ENCODE peak calls at places on chromosomes 3 and 15, in five cellular contexts. L, E, Y, P and H are unnamed samples.

GRCh38 chr15:49742381-49742780 is 121.5 kb downstream of the DTWD1 start:
- DNase-seq in Y (no peak), P (no peak), L (peak; percentile 13), E (no peak), H (no peak)

GRCh38 chr3:138569090-138569489 is 25.0 kb downstream of the CEP70 start:
- DNase-seq in P (no peak), Y (no peak), L (no peak), E (no peak), H (peak; percentile 30)

GRCh38 chr3:144363856-144364255 is 392.2 kb downstream of the DIPK2A start:
- DNase-seq in Y (no peak), L (no peak), P (no peak), E (no peak), H (no peak)

GRCh38 chr15:51982013-51982769 is 10.6 kb upstream of the LEO1 start:
- DNase-seq in L (peak; percentile 24), E (peak; percentile 64), P (no peak), Y (peak; percentile 88), H (peak; percentile 77)

GRCh38 chr3:123158330-123158729 is 43.4 kb upstream of the SEC22A start:
- DNase-seq in E (no peak), L (no peak), P (no peak), Y (no peak), H (no peak)

GRCh38 chr3:15099364-15100098 is 583 bp upstream of the RBSN start:
- DNase-seq in L (no peak), E (no peak), P (no peak), Y (peak; percentile 16), H (no peak)

GRCh38 chr3:24683511-24684384 is 189.1 kb upstream of the THRB start:
- DNase-seq in L (no peak), E (no peak), Y (no peak), P (peak; percentile 15), H (peak; percentile 15)

GRCh38 chr3:33940149-33940548 is 141.7 kb downstream of the PDCD6IP start:
- DNase-seq in P (no peak), Y (no peak), E (no peak), L (no peak), H (no peak)

GRCh38 chr15:36777941-36778340 is 198.5 kb downstream of the CDIN1 start:
- DNase-seq in L (no peak), P (no peak), Y (no peak), E (no peak), H (no peak)

GRCh38 chr15:43329222-43329959 is 982 bp downstream of the LCMT2 start:
- DNase-seq in P (peak; percentile 6), E (no peak), L (no peak), Y (no peak), H (no peak)

GRCh38 chr3:56303508-56303907 is 164.8 kb downstream of the ERC2 start:
- DNase-seq in Y (peak; percentile 31), E (peak; percentile 42), L (no peak), P (no peak), H (peak; percentile 7)

GRCh38 chr15:24784506-24784905 is 108.9 kb downstream of the NPAP1 start:
- DNase-seq in E (no peak), L (no peak), Y (no peak), P (no peak), H (no peak)